ENCODE peak calls at places on chromosome X, in seven cellular contexts. One of them, this sample, is unnamed.

GRCh38 chrX:154294791-154295580 is at the start of gene TEX28:
- DNase-seq in IMR-90: no peak
- DNase-seq in H1: no peak
- DNase-seq in mesenchymal stem cell: no peak
- DNase-seq in trophoblast cell: no peak
- DNase-seq in H9: no peak
- DNase-seq in mesendoderm: no peak
- DNase-seq in this sample: no peak

GRCh38 chrX:102697506-102697905 is 14.7 kb upstream of the GPRASP2 start:
- DNase-seq in mesenchymal stem cell: no peak
- DNase-seq in trophoblast cell: no peak
- DNase-seq in H9: no peak
- DNase-seq in H1: no peak
- DNase-seq in IMR-90: peak; percentile 52
- DNase-seq in mesendoderm: no peak
- DNase-seq in this sample: no peak

GRCh38 chrX:7083468-7084396 is 63.8 kb upstream of the STS start:
- DNase-seq in mesenchymal stem cell: peak; percentile 91
- DNase-seq in H9: no peak
- DNase-seq in IMR-90: peak; percentile 98
- DNase-seq in trophoblast cell: no peak
- DNase-seq in mesendoderm: peak; percentile 59
- DNase-seq in H1: no peak
- DNase-seq in this sample: no peak

GRCh38 chrX:1481636-1482529 is 29.2 kb upstream of the ASMTL start:
- DNase-seq in H9: peak; percentile 81
- DNase-seq in IMR-90: peak; percentile 76
- DNase-seq in mesendoderm: peak; percentile 94
- DNase-seq in H1: no peak
- DNase-seq in trophoblast cell: peak; percentile 85
- DNase-seq in mesenchymal stem cell: peak; percentile 89
- DNase-seq in this sample: no peak

GRCh38 chrX:2583194-2584162 is 82.7 kb upstream of the DHRSX start:
- DNase-seq in trophoblast cell: no peak
- DNase-seq in H9: no peak
- DNase-seq in IMR-90: no peak
- DNase-seq in mesenchymal stem cell: no peak
- DNase-seq in H1: no peak
- DNase-seq in mesendoderm: no peak
- DNase-seq in this sample: no peak

GRCh38 chrX:65871671-65872311 is 168.1 kb downstream of the VSIG4 start:
- DNase-seq in IMR-90: no peak
- DNase-seq in mesendoderm: peak; percentile 92
- DNase-seq in H1: peak; percentile 42
- DNase-seq in H9: peak; percentile 62
- DNase-seq in mesenchymal stem cell: no peak
- DNase-seq in trophoblast cell: peak; percentile 23
- DNase-seq in this sample: no peak

GRCh38 chrX:103565752-103566151 is 19.6 kb upstream of the TCEAL4 start:
- DNase-seq in IMR-90: peak; percentile 52
- DNase-seq in mesendoderm: no peak
- DNase-seq in mesenchymal stem cell: peak; percentile 14
- DNase-seq in trophoblast cell: no peak
- DNase-seq in H1: no peak
- DNase-seq in H9: no peak
- DNase-seq in this sample: no peak

GRCh38 chrX:154730271-154730883 is 20.5 kb downstream of the GAB3 start:
- DNase-seq in mesendoderm: no peak
- DNase-seq in H1: no peak
- DNase-seq in H9: no peak
- DNase-seq in mesenchymal stem cell: peak; percentile 65
- DNase-seq in IMR-90: peak; percentile 77
- DNase-seq in trophoblast cell: no peak
- DNase-seq in this sample: no peak

GRCh38 chrX:8864151-8864550 is 63.0 kb upstream of the FAM9A start:
- DNase-seq in H1: no peak
- DNase-seq in mesenchymal stem cell: no peak
- DNase-seq in trophoblast cell: no peak
- DNase-seq in H9: no peak
- DNase-seq in IMR-90: no peak
- DNase-seq in mesendoderm: peak; percentile 52
- DNase-seq in this sample: no peak

GRCh38 chrX:20515841-20516461 is 249.2 kb upstream of the RPS6KA3 start:
- DNase-seq in trophoblast cell: no peak
- DNase-seq in mesenchymal stem cell: peak; percentile 79
- DNase-seq in IMR-90: peak; percentile 90
- DNase-seq in H9: no peak
- DNase-seq in mesendoderm: peak; percentile 77
- DNase-seq in H1: no peak
- DNase-seq in this sample: no peak

GRCh38 chrX:136146614-136147319 is 566 bp upstream of the FHL1 start:
- DNase-seq in H9: no peak
- DNase-seq in mesenchymal stem cell: peak; percentile 22
- DNase-seq in H1: peak; percentile 51
- DNase-seq in trophoblast cell: no peak
- DNase-seq in mesendoderm: no peak
- DNase-seq in IMR-90: no peak
- DNase-seq in this sample: no peak

GRCh38 chrX:45191820-45192409 is 8.8 kb downstream of the DIPK2B start:
- DNase-seq in mesendoderm: no peak
- DNase-seq in H9: no peak
- DNase-seq in mesenchymal stem cell: no peak
- DNase-seq in trophoblast cell: no peak
- DNase-seq in H1: no peak
- DNase-seq in IMR-90: no peak
- DNase-seq in this sample: no peak
- H3K27ac ChIP-seq in mesendoderm: no peak overlapping the region
- H3K27ac ChIP-seq in H9: no peak overlapping the region
- H3K27ac ChIP-seq in mesenchymal stem cell: no peak overlapping the region
- H3K27ac ChIP-seq in trophoblast cell: no peak overlapping the region
- H3K27ac ChIP-seq in H1: no peak overlapping the region
- H3K27ac ChIP-seq in IMR-90: no peak overlapping the region
- H3K27ac ChIP-seq in this sample: no peak overlapping the region

GRCh38 chrX:54171091-54171490 is 12.0 kb downstream of the FAM120C start:
- DNase-seq in IMR-90: no peak
- DNase-seq in H9: no peak
- DNase-seq in mesendoderm: no peak
- DNase-seq in H1: no peak
- DNase-seq in trophoblast cell: no peak
- DNase-seq in mesenchymal stem cell: no peak
- DNase-seq in this sample: no peak
- H2BK120ac ChIP-seq in IMR-90: no peak overlapping the region
- H2BK120ac ChIP-seq in H9: no peak overlapping the region
- H2BK120ac ChIP-seq in mesendoderm: no peak overlapping the region
- H2BK120ac ChIP-seq in H1: no peak overlapping the region
- H2BK120ac ChIP-seq in trophoblast cell: no peak overlapping the region
- H2BK120ac ChIP-seq in mesenchymal stem cell: no peak overlapping the region
- H2BK120ac ChIP-seq in this sample: no peak overlapping the region

DNA sequence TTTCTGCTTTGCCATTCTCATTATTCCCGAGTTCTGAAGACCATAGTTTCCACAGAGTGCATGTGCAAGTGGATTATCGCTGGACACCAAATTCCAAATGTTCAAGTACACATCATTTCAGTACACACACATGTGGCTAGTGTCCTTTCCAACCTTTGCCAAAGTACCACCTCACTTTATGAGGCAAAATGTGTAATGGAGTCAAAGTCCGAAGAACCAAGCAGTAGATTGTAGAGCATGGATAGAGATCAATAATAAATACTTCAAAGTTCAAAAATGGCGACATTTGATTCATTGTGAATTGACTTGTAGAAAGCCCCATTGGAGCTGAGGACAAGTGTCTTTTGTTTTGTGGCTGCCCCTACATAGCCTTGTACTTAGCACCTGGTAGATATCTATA is 115.6 kb downstream of the TMEM164 start:
- DNase-seq in H9: no peak
- DNase-seq in IMR-90: no peak
- DNase-seq in trophoblast cell: no peak
- DNase-seq in mesendoderm: no peak
- DNase-seq in H1: no peak
- DNase-seq in mesenchymal stem cell: no peak
- DNase-seq in this sample: no peak
- H3K27ac ChIP-seq in H9: no peak overlapping the region
- H3K27ac ChIP-seq in IMR-90: no peak overlapping the region
- H3K27ac ChIP-seq in trophoblast cell: no peak overlapping the region
- H3K27ac ChIP-seq in mesendoderm: no peak overlapping the region
- H3K27ac ChIP-seq in H1: no peak overlapping the region
- H3K27ac ChIP-seq in mesenchymal stem cell: no peak overlapping the region
- H3K27ac ChIP-seq in this sample: no peak overlapping the region

DNA sequence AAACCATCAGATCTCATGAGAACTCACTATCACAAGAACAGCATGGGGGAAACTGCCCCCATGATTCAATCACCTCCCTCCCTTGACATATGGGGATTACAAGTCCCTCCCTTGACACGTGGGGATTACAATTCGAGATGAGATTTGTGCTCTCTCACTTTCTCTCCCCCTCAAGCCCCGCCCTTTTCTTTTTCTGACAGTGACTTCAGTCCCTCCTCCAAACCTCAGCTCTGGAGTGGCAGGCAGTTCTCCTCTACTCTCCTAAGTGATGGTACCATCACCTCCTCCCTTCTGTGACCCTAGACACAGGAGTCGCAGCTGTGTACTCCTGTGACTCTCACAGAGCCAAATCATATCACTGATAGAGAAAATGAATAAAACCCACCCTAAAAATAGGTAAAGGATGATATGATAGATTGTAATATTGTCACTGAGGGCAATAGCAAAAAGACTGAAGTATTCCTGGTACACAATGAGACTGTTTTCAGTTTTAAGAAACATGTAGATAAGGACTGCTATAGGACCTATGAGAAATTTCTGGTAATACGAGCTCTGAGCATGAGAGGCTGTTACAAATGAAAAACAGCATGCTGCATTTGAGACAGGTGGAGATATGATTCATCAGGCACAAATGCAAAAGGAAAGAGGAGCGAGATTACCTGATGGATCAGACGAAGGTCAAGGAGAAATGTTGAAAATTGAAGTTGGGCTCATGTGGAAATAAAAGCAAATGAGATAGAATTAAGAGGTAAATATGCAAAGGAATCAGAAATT is 101.2 kb upstream of the CBLL2 start:
- DNase-seq in mesenchymal stem cell: no peak
- DNase-seq in trophoblast cell: no peak
- DNase-seq in mesendoderm: peak; percentile 52
- DNase-seq in H1: no peak
- DNase-seq in IMR-90: no peak
- DNase-seq in H9: no peak
- DNase-seq in this sample: no peak
- H2BK120ac ChIP-seq in mesenchymal stem cell: no peak overlapping the region
- H2BK120ac ChIP-seq in trophoblast cell: no peak overlapping the region
- H2BK120ac ChIP-seq in mesendoderm: no peak overlapping the region
- H2BK120ac ChIP-seq in H1: no peak overlapping the region
- H2BK120ac ChIP-seq in IMR-90: no peak overlapping the region
- H2BK120ac ChIP-seq in H9: no peak overlapping the region
- H2BK120ac ChIP-seq in this sample: no peak overlapping the region

This sample was measured in neuronal stem cell.